ENCODE peak calls at places on chromosomes 11 and 22, in ten cellular contexts. Q is OCI-LY7, Y is fibroblast of the aortic adventitia, A is tibial nerve, M is cardiac muscle cell, R is astrocyte of the cerebellum, T is mucosa of descending colon, J is BE2C, S is fibroblast of pulmonary artery, Z is breast epithelium. N is an unnamed sample.

GRCh38 chr11:124481365-124482323 is 36.1 kb upstream of the OR8B8 start:
- DNase-seq in Q (peak; percentile 8), R (peak; percentile 22), J (peak; percentile 54), Z (peak; percentile 24), Y (peak; percentile 39), A (no peak), M (peak; percentile 85), S (peak; percentile 80), T (no peak), N (peak; percentile 9)

GRCh38 chr11:128707671-128708070 is 13.8 kb downstream of the FLI1 start:
- DNase-seq in J (no peak), T (no peak), Q (no peak), R (no peak), Y (peak; percentile 72), A (no peak), Z (no peak), M (peak; percentile 53), S (peak; percentile 60), N (no peak)

GRCh38 chr22:44211256-44211945 is 30.7 kb downstream of the PARVG start:
- DNase-seq in R (no peak), S (no peak), A (no peak), J (no peak), T (no peak), Q (no peak), Z (no peak), M (no peak), Y (peak; percentile 20), N (no peak)

GRCh38 chr11:86952933-86953637 is 2.1 kb downstream of the FZD4 start:
- DNase-seq in Z (no peak), Y (peak; percentile 74), A (no peak), Q (no peak), S (peak; percentile 50), R (no peak), M (peak; percentile 50), T (no peak), J (no peak), N (no peak)

GRCh38 chr22:40367342-40367741 is 3.1 kb upstream of the SGSM3 start:
- DNase-seq in R (no peak), S (no peak), J (no peak), T (peak; percentile 71), Z (peak; percentile 46), Y (no peak), M (no peak), A (no peak), Q (no peak), N (no peak)

GRCh38 chr11:62461740-62462522 is 43.1 kb downstream of the SCGB1A1 start:
- DNase-seq in J (no peak), Q (no peak), A (peak; percentile 39), R (no peak), Y (peak; percentile 83), Z (no peak), T (no peak), S (peak; percentile 61), M (peak; percentile 69), N (peak; percentile 41)

GRCh38 chr22:41021655-41022454 is 70.5 kb upstream of the EP300 start:
- DNase-seq in A (peak; percentile 63), J (peak; percentile 70), T (peak; percentile 89), S (peak; percentile 47), M (peak; percentile 72), Q (peak; percentile 83), Z (peak; percentile 50), R (no peak), Y (peak; percentile 27), N (peak; percentile 73)

GRCh38 chr11:61700221-61700620 is 20.0 kb downstream of the DAGLA start:
- DNase-seq in M (peak; percentile 60), T (peak; percentile 86), Z (peak; percentile 45), J (no peak), R (no peak), S (peak; percentile 52), Y (peak; percentile 63), Q (no peak), A (no peak), N (no peak)

GRCh38 chr11:69867076-69868002 is 48.1 kb upstream of the FGF3 start:
- DNase-seq in Y (no peak), M (peak; percentile 51), Q (no peak), R (peak; percentile 19), S (peak; percentile 12), A (no peak), T (no peak), J (no peak), Z (no peak), N (no peak)

GRCh38 chr11:19253817-19254216 is 13.1 kb upstream of the E2F8 start:
- DNase-seq in S (peak; percentile 36), J (no peak), A (no peak), M (peak; percentile 56), Y (no peak), R (no peak), T (no peak), Z (no peak), Q (no peak), N (no peak)

GRCh38 chr11:44766112-44766971 is 39.6 kb downstream of the TSPAN18 start:
- DNase-seq in J (peak; percentile 76), Q (no peak), T (peak; percentile 39), R (peak; percentile 89), S (peak; percentile 89), Y (peak; percentile 93), M (peak; percentile 93), A (no peak), Z (no peak), N (no peak)
- TF ChIP-seq CTCF in J (no peak), Q (no peak), T (no peak), R (no peak), S (peak; percentile 3), Y (no peak), M (peak; percentile 25), A (no peak), Z (no peak), N (no peak)

GRCh38 chr22:36359172-36359973 is 28.4 kb downstream of the MYH9 start:
- DNase-seq in R (no peak), S (no peak), M (no peak), Q (peak; percentile 47), A (no peak), T (no peak), Z (no peak), Y (no peak), J (no peak), N (peak; percentile 82)
- H3K4me3 ChIP-seq in R (no peak overlapping the region), S (no peak overlapping the region), M (no peak overlapping the region), Q (no peak overlapping the region), A (no peak overlapping the region), T (no peak overlapping the region), Z (no peak overlapping the region), Y (no peak overlapping the region), J (no peak overlapping the region), N (no peak overlapping the region)

GRCh38 chr11:115126092-115126491 is 378.1 kb downstream of the CADM1 start:
- DNase-seq in J (no peak), Z (no peak), Q (no peak), S (no peak), M (no peak), Y (no peak), R (no peak), T (no peak), A (no peak), N (no peak)

GRCh38 chr11:115126515-115127208 is 377.6 kb downstream of the CADM1 start:
- DNase-seq in Q (no peak), Z (no peak), A (no peak), M (no peak), Y (no peak), T (no peak), S (no peak), J (no peak), R (no peak), N (peak; percentile 55)

GRCh38 chr11:115117931-115118479 is 386.2 kb downstream of the CADM1 start:
- DNase-seq in S (no peak), J (no peak), T (no peak), Y (no peak), Q (no peak), M (no peak), Z (no peak), A (no peak), R (no peak), N (no peak)

GRCh38 chr11:115119136-115119535 is 385.1 kb downstream of the CADM1 start:
- DNase-seq in Q (no peak), A (no peak), T (no peak), Y (no peak), J (peak; percentile 78), S (no peak), M (no peak), R (no peak), Z (no peak), N (no peak)

GRCh38 chr11:115122274-115122673 is 381.9 kb downstream of the CADM1 start:
- DNase-seq in M (no peak), Q (no peak), J (no peak), A (no peak), S (no peak), R (no peak), Z (no peak), T (no peak), Y (no peak), N (no peak)
- TF ChIP-seq CTCF in M (no peak), Q (no peak), J (peak; percentile 28), A (no peak), S (no peak), R (peak; percentile 12), Z (no peak), T (no peak), Y (no peak), N (no peak)

GRCh38 chr11:83102806-83103205 is 31.1 kb upstream of the RAB30 start:
- DNase-seq in M (no peak), A (no peak), R (no peak), T (no peak), Q (no peak), S (no peak), J (no peak), Z (no peak), Y (no peak), N (no peak)
- H3K4me3 ChIP-seq in M (no peak overlapping the region), A (no peak overlapping the region), R (no peak overlapping the region), T (no peak overlapping the region), Q (no peak overlapping the region), S (no peak overlapping the region), J (no peak overlapping the region), Z (no peak overlapping the region), Y (no peak overlapping the region), N (no peak overlapping the region)

GRCh38 chr11:72784662-72785061 is 9.2 kb downstream of the STARD10 start:
- DNase-seq in Z (no peak), Q (no peak), A (no peak), J (no peak), R (no peak), M (no peak), S (no peak), Y (no peak), T (peak; percentile 38), N (no peak)

GRCh38 chr11:72786305-72787261 is 7.3 kb downstream of the STARD10 start:
- DNase-seq in A (no peak), S (no peak), J (no peak), Y (no peak), T (peak; percentile 84), M (no peak), Z (peak; percentile 40), R (no peak), Q (no peak), N (no peak)

GRCh38 chr11:72789493-72790131 is 4.2 kb downstream of the STARD10 start:
- DNase-seq in Q (no peak), A (no peak), T (no peak), Z (no peak), S (peak; percentile 40), M (peak; percentile 61), J (no peak), Y (peak; percentile 61), R (no peak), N (no peak)

GRCh38 chr11:72788250-72788649 is 5.6 kb downstream of the STARD10 start:
- DNase-seq in M (no peak), Q (no peak), Y (no peak), T (peak; percentile 50), Z (no peak), A (no peak), J (no peak), R (no peak), S (no peak), N (no peak)

GRCh38 chr11:72787262-72788104 is 6.4 kb downstream of the STARD10 start:
- DNase-seq in Y (no peak), R (no peak), Q (peak; percentile 54), S (no peak), T (peak; percentile 86), Z (no peak), M (no peak), A (no peak), J (no peak), N (peak; percentile 61)
- TF ChIP-seq CTCF in Y (peak; percentile 9), R (peak; percentile 3), Q (peak; percentile 47), S (no peak), T (no peak), Z (no peak), M (no peak), A (no peak), J (no peak), N (no peak)

N was measured in GM12865.